ENCODE peak calls at places on chromosomes 13 and 19, in four cellular contexts. E is suprapubic skin, T is IMR-90, Y is brain microvascular endothelial cell. V is an unnamed sample.

GRCh38 chr13:78326608-78327007 is 276.7 kb downstream of the POU4F1 start:
- DNase-seq in T (no peak), Y (no peak), E (no peak), V (no peak)

GRCh38 chr13:29713841-29714240 is 118.4 kb upstream of the SLC7A1 start:
- DNase-seq in E (no peak), Y (peak), T (peak), V (peak)

GRCh38 chr13:113962386-113962785 is 11.5 kb downstream of the C13orf46 start:
- DNase-seq in T (no peak), Y (no peak), E (no peak), V (no peak)

GRCh38 chr19:42942187-42942789 is 5.3 kb upstream of the PSG7 start:
- DNase-seq in Y (no peak), E (no peak), T (peak), V (no peak)

GRCh38 chr13:103178986-103179695 is 112.9 kb upstream of the SLC10A2 start:
- DNase-seq in E (no peak), T (no peak), Y (no peak), V (no peak)

GRCh38 chr13:99265162-99265822 is 7.1 kb upstream of the GPR18 start:
- DNase-seq in Y (no peak), T (no peak), E (no peak), V (no peak)

GRCh38 chr13:106318941-106319411 is 216.5 kb downstream of the EFNB2 start:
- DNase-seq in E (no peak), T (peak), Y (peak), V (no peak)

GRCh38 chr13:40064154-40064713 is 408.8 kb downstream of the COG6 start:
- DNase-seq in Y (peak), T (no peak), E (no peak), V (no peak)

GRCh38 chr19:6868341-6868740 is 19.0 kb upstream of the ADGRE1 start:
- DNase-seq in E (no peak), T (no peak), Y (no peak), V (no peak)

GRCh38 chr19:5559804-5560133 is 8.0 kb downstream of the TINCR start:
- DNase-seq in Y (no peak), T (no peak), E (no peak), V (no peak)

GRCh38 chr19:1357695-1358094 is 26.0 kb upstream of the NDUFS7 start:
- DNase-seq in Y (no peak), T (no peak), E (no peak), V (no peak)

GRCh38 chr13:109400192-109400591 is 386.2 kb downstream of the IRS2 start:
- DNase-seq in T (no peak), Y (no peak), E (no peak), V (no peak)

GRCh38 chr13:23794267-23795161 is 94.7 kb downstream of the MIPEP start:
- DNase-seq in T (peak), Y (peak), E (no peak), V (no peak)

GRCh38 chr13:112683581-112683980 is 6.3 kb upstream of the ATP11A start:
- DNase-seq in T (no peak), Y (no peak), E (no peak), V (no peak)

GRCh38 chr13:37129867-37130266 is 24.4 kb upstream of the CSNK1A1L start:
- DNase-seq in T (no peak), E (no peak), Y (no peak), V (no peak)

GRCh38 chr13:111925146-111925875 is 141.6 kb upstream of the SOX1 start:
- DNase-seq in Y (no peak), T (no peak), E (peak), V (peak)

GRCh38 chr19:15331419-15332310 is 674 bp downstream of the BRD4 start:
- DNase-seq in Y (no peak), E (no peak), T (no peak), V (peak)

GRCh38 chr19:5261151-5261890 is 79.3 kb downstream of the PTPRS start:
- DNase-seq in T (no peak), E (no peak), Y (no peak), V (no peak)

GRCh38 chr19:31054430-31054829 is 294.8 kb downstream of the TSHZ3 start:
- DNase-seq in E (no peak), Y (peak), T (peak), V (no peak)

GRCh38 chr13:109412232-109412935 is 374.0 kb downstream of the IRS2 start:
- DNase-seq in Y (peak), E (no peak), T (peak), V (no peak)

GRCh38 chr13:73754727-73755292 is 379.4 kb downstream of the KLF12 start:
- DNase-seq in Y (peak), E (no peak), T (peak), V (no peak)

DNA sequence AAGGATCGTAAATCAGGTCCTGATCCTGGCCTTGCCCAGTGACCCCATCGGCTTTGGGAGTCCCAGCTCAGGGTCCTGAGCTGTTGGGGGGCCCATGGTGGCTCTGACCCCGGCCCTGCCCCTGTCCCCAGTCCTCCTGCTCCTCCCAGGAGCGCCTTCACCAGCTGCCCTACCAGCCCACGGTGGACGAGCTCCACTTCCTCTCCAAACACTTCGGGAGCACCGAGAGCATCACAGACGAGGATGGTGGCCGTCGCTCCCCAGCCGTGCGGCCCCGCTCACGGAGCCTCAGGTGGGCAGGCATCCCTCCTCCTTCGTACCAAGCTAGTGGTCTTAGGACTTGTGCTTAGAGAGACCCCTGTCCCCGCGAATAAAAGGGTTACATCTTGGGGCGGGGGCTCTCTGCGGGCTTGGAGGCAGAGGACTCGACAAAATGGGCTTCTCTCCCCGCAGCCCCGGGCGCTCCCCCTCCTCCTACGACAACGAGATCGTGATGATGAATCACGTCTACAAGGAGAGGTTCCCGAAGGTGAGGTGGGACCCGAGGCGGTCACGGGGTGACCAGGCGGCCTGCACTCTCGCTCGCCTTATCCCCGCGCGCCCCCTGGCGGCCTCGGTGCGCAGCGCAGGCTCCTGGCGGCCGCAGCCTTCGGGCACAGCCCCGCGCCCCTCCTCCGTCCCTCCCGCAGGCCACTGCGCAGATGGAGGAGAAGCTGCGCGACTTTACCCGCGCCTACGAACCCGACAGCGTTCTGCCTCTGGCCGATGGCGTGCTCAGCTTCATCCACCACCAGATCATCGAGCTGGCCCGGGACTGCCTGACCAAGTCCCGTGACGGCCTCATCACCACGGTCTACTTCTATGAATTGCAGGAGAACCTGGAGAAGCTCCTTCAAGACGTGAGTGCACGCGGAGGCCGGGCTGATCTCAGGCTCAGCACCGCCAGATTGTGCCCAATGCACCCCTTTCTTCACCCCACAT is 9.1 kb downstream of the MAST1 start:
- DNase-seq in E (peak), Y (peak), T (peak), V (no peak)
- H3K4me3 ChIP-seq in E (peak), Y (peak), T (peak), V (peak)

GRCh38 chr19:44745386-44745831 is 3.1 kb upstream of the BCL3 start:
- DNase-seq in E (peak), Y (no peak), T (peak), V (no peak)

GRCh38 chr19:44741258-44741731 is 7.2 kb upstream of the BCL3 start:
- DNase-seq in T (no peak), E (no peak), Y (no peak), V (no peak)

GRCh38 chr19:44740351-44740824 is 8.1 kb upstream of the BCL3 start:
- DNase-seq in T (no peak), Y (no peak), E (no peak), V (no peak)

GRCh38 chr19:44738603-44739585 is 9.6 kb upstream of the BCL3 start:
- DNase-seq in Y (no peak), E (no peak), T (no peak), V (no peak)

DNA sequence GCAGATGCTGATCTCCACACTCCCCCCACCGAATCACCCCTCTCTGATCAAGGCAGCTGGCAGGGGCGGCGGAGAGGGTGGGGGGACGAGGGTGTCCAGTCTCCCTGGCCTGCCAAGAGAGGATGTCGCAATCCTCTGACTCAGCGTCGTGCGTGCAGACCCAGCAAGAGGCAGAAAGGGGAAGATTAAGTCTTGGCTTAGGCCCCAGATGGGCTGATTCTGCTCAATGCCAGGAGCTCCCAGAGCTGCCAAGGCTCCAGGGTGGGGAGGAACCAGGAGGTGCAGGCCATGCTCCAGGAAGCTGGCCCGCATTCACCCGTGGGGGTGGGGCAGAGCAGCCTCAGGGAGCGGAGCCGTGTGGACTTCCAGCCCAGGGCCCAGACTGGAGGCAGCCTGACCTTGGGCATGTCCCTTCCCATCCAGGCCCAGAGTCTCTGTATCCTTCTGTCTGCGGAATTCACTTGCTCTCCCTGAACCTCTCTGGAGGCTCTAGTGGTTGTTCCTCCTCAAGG is 6.6 kb upstream of the BCL3 start:
- DNase-seq in Y (peak), T (peak), E (peak), V (peak)
- H3K27ac ChIP-seq in Y (peak), T (peak), E (peak), V (peak)

GRCh38 chr13:46620029-46620428 is 67.1 kb downstream of the LRCH1 start:
- DNase-seq in T (no peak), E (no peak), Y (no peak), V (no peak)
- TF ChIP-seq CTCF in T (no peak), E (no peak), Y (no peak), V (no peak)

GRCh38 chr19:40053491-40053890 is 2.5 kb downstream of the ZNF780B start:
- DNase-seq in T (no peak), E (no peak), Y (no peak), V (no peak)

GRCh38 chr19:40056505-40056904 is 474 bp upstream of the ZNF780B start:
- DNase-seq in T (no peak), E (no peak), Y (no peak), V (no peak)

GRCh38 chr19:40055049-40055448 is 982 bp downstream of the ZNF780B start:
- DNase-seq in Y (no peak), E (no peak), T (no peak), V (no peak)

GRCh38 chr19:40055832-40056504 is at the start of gene ZNF780B:
- DNase-seq in Y (peak), E (peak), T (peak), V (peak)

DNA sequence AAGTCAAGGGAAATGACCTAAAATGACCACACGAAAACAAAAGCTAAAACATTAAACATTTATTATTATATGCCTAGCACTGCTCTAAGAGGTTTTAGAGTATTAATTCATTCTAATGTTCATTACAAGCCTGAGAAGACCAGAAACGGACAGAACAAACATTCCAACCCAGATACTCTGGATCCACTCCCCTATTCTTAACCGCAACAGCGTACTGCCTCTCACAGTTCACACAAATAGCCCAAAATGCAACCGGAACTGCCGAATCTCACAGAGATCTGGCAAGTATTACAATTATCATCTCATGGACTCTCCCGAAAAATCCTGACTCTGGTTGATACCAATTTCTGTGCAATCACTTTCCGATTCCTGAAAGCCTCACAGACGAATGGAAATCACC is 1.4 kb downstream of the ZNF780B start:
- DNase-seq in E (no peak), T (no peak), Y (no peak), V (no peak)
- H3K4me3 ChIP-seq in E (no peak), T (no peak), Y (no peak), V (peak)

GRCh38 chr13:26557393-26558073 is at the start of gene WASF3:
- DNase-seq in T (peak), Y (peak), E (peak), V (peak)
- H3K27ac ChIP-seq in T (peak), Y (no peak), E (peak), V (peak)

GRCh38 chr13:26991508-26992181 is 180.0 kb downstream of the USP12 start:
- DNase-seq in T (peak), Y (no peak), E (peak), V (no peak)
- TF ChIP-seq CTCF in T (no peak), Y (no peak), E (no peak), V (no peak)